ENCODE peak calls at places on chromosomes 1 and 21, in eight cellular contexts. S is pancreas; I is AG04450; W is OCI-LY7; R is cardiac muscle cell; Y is CD4-positive, CD25-positive, alpha-beta regulatory T cell; Q is GM23338; G is effector memory CD4-positive, alpha-beta T cell. L is an unnamed sample.

GRCh38 chr1:186655877-186656276 is 24.3 kb downstream of the PTGS2 start:
- DNase-seq in S (no peak), I (no peak), R (no peak), G (no peak), W (no peak), Y (no peak), Q (no peak), L (no peak)

GRCh38 chr1:241957692-241958494 is at the start of gene BECN2:
- DNase-seq in Q (no peak), S (no peak), R (no peak), I (no peak), G (no peak), W (no peak), Y (no peak), L (no peak)

GRCh38 chr1:226209307-226210059 is 14.0 kb upstream of the MIXL1 start:
- DNase-seq in W (no peak), Q (no peak), I (no peak), R (no peak), Y (no peak), G (no peak), S (no peak), L (no peak)

GRCh38 chr1:197391303-197392226 is 123.5 kb downstream of the CRB1 start:
- DNase-seq in S (no peak), G (no peak), R (peak), W (no peak), Q (peak), I (no peak), Y (no peak), L (no peak)

GRCh38 chr1:221392453-221392852 is 349.4 kb downstream of the DUSP10 start:
- DNase-seq in W (no peak), G (no peak), R (peak), S (no peak), I (peak), Q (no peak), Y (no peak), L (peak)

GRCh38 chr1:205172729-205173366 is 38.7 kb downstream of the DSTYK start:
- DNase-seq in R (peak), W (no peak), I (peak), S (no peak), Q (no peak), Y (no peak), G (no peak), L (no peak)

GRCh38 chr1:63669151-63669961 is 76.1 kb downstream of the PGM1 start:
- DNase-seq in G (no peak), Y (no peak), S (peak), W (no peak), R (no peak), Q (no peak), I (no peak), L (no peak)

GRCh38 chr21:26177187-26177586 is 6.6 kb upstream of the APP start:
- DNase-seq in G (no peak), I (no peak), Q (no peak), S (no peak), R (no peak), Y (no peak), W (no peak), L (no peak)

GRCh38 chr1:2019571-2020309 is 595 bp downstream of the GABRD start:
- DNase-seq in I (no peak), G (no peak), R (peak), W (no peak), Y (no peak), Q (peak), S (peak), L (no peak)

GRCh38 chr1:147580200-147580557 is 38.9 kb downstream of the BCL9 start:
- DNase-seq in W (no peak), R (peak), I (no peak), Q (no peak), Y (no peak), S (no peak), G (no peak), L (no peak)

GRCh38 chr1:16717174-16718108 is 22.9 kb upstream of the RNU1-4 start:
- DNase-seq in R (no peak), G (no peak), Y (no peak), I (no peak), W (peak), S (peak), Q (no peak), L (no peak)

GRCh38 chr1:37931148-37931492 is 15.7 kb downstream of the INPP5B start:
- DNase-seq in Y (no peak), G (peak), I (no peak), R (no peak), W (no peak), Q (peak), S (no peak), L (peak)

GRCh38 chr1:202671388-202671787 is 38.9 kb downstream of the SYT2 start:
- DNase-seq in I (no peak), G (no peak), S (peak), W (no peak), R (no peak), Y (no peak), Q (no peak), L (peak)

GRCh38 chr1:192698731-192699130 is 62.8 kb downstream of the RGS13 start:
- DNase-seq in Q (no peak), I (no peak), S (no peak), G (no peak), W (no peak), R (no peak), Y (no peak), L (no peak)

GRCh38 chr21:14542638-14543037 is 3.5 kb downstream of the SAMSN1 start:
- DNase-seq in I (no peak), R (no peak), G (no peak), Q (no peak), Y (no peak), S (no peak), W (no peak), L (no peak)

GRCh38 chr1:158035976-158036583 is 42.6 kb downstream of the KIRREL1 start:
- DNase-seq in W (peak), I (no peak), G (no peak), Q (peak), Y (no peak), R (peak), S (no peak), L (peak)

GRCh38 chr21:28856588-28857250 is 136.0 kb downstream of the LTN1 start:
- DNase-seq in Q (peak), Y (no peak), W (no peak), G (no peak), R (peak), I (no peak), S (no peak), L (no peak)

GRCh38 chr1:87170151-87170550 is 158.5 kb upstream of the LMO4 start:
- DNase-seq in Y (no peak), I (no peak), R (peak), S (no peak), G (no peak), Q (no peak), W (no peak), L (no peak)

GRCh38 chr1:97433520-97434175 is 487.2 kb downstream of the DPYD start:
- DNase-seq in Q (no peak), Y (no peak), R (peak), S (no peak), W (no peak), G (no peak), I (peak), L (no peak)

GRCh38 chr1:52635321-52636089 is 2.5 kb downstream of the SHISAL2A start:
- DNase-seq in I (no peak), W (no peak), Y (no peak), S (no peak), G (no peak), R (no peak), Q (no peak), L (no peak)

GRCh38 chr1:41485605-41486004 is 1.1 kb upstream of the EDN2 start:
- DNase-seq in R (no peak), Q (no peak), Y (no peak), I (no peak), S (peak), W (no peak), G (no peak), L (no peak)

GRCh38 chr1:113396585-113396984 is 6.3 kb downstream of the MAGI3 start:
- DNase-seq in Y (no peak), S (no peak), Q (no peak), R (peak), W (no peak), I (peak), G (no peak), L (no peak)

GRCh38 chr1:200867018-200867811 is 5.6 kb upstream of the GPR25 start:
- DNase-seq in W (no peak), Y (no peak), R (peak), S (no peak), Q (no peak), G (no peak), I (no peak), L (no peak)

GRCh38 chr1:66468712-66469111 is 65.2 kb upstream of the SGIP1 start:
- DNase-seq in R (no peak), Q (no peak), I (no peak), S (no peak), G (no peak), Y (no peak), W (no peak), L (no peak)

GRCh38 chr1:41609166-41609883 is 124.8 kb upstream of the EDN2 start:
- DNase-seq in I (no peak), S (no peak), R (no peak), Y (no peak), G (no peak), W (no peak), Q (no peak), L (no peak)

GRCh38 chr1:78284354-78284753 is 206.4 kb upstream of the PTGFR start:
- DNase-seq in W (no peak), S (no peak), I (no peak), Y (no peak), R (peak), G (no peak), Q (no peak), L (peak)

GRCh38 chr1:90640325-90640724 is 76.8 kb downstream of the BARHL2 start:
- DNase-seq in S (no peak), W (no peak), I (no peak), Y (no peak), Q (no peak), G (no peak), R (no peak), L (no peak)

GRCh38 chr1:151043163-151043562 is 4.4 kb upstream of the C1orf56 start:
- DNase-seq in R (no peak), S (no peak), Y (no peak), Q (no peak), W (no peak), I (no peak), G (no peak), L (no peak)
- H3K27ac ChIP-seq in R (no peak), S (no peak), Y (no peak), Q (no peak), W (no peak), I (no peak), G (no peak), L (no peak)

DNA sequence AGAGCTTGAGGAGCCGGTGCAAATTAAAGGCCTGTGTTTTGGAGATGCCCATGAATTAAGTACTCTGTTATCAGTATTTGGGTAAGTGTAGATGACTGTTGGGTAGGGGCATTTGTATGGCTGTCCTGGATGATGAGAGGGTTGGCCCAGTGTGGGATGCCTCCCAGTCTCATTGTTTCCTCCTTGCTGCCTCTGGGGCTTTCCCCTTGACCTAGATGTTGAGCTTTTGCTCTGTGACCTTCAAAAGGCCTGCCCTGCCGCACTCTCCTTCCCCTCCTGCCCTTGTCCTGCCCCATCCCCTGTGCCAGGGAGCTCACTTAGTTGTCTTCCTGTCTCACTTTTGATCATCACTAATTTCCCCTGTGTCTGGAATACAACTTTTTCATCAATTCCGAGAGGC is 10.0 kb downstream of the GALNT2 start:
- DNase-seq in S (peak), I (no peak), Q (no peak), R (no peak), G (no peak), Y (no peak), W (no peak), L (no peak)
- H3K27ac ChIP-seq in S (no peak), I (peak), Q (no peak), R (no peak), G (no peak), Y (no peak), W (no peak), L (no peak)

GRCh38 chr1:198780376-198780775 is 141.5 kb downstream of the PTPRC start:
- DNase-seq in Q (no peak), R (no peak), S (no peak), G (no peak), W (no peak), Y (no peak), I (no peak), L (no peak)
- H3K27ac ChIP-seq in Q (no peak), R (no peak), S (no peak), G (no peak), W (no peak), Y (no peak), I (no peak), L (no peak)

DNA sequence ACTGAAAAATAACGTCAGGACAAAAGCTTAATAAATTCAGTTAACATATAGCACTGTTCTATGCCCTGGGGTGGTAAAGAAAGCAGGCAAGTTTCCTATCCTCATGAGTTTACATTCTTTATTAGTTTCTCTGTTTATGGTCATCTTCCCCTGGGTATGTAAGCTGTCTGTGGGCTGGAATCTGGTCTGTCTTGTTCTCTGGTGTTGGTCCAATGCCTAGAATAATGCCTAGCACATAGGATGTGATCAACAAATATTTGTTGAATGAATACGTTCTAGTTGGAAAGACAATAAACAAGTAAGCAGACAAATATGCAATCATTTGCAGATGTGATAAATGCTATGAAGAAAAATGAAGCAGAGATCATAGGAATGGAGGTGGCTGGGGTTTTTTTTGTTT is 7.2 kb upstream of the IGSF3 start:
- DNase-seq in I (no peak), R (no peak), Q (no peak), W (no peak), S (no peak), Y (no peak), G (no peak), L (no peak)
- H3K27ac ChIP-seq in I (no peak), R (no peak), Q (no peak), W (no peak), S (no peak), Y (no peak), G (no peak), L (no peak)

GRCh38 chr1:47724427-47724999 is 272.7 kb downstream of the TRABD2B start:
- DNase-seq in S (no peak), I (no peak), R (no peak), W (no peak), G (no peak), Y (no peak), Q (no peak), L (peak)
- H3K27ac ChIP-seq in S (no peak), I (no peak), R (no peak), W (no peak), G (no peak), Y (no peak), Q (no peak), L (peak)

L was measured in transverse colon.